ENCODE peak calls at places on chromosomes 2 and 18, in seven cellular contexts. U, W, T, Y, V, H and G are unnamed samples.
A peak's percentile ranks its signal among the peaks of the same experiment; 100 is the strongest.

GRCh38 chr2:201654611-201655384 is 11.5 kb upstream of the TMEM237 start:
- DNase-seq in U (no peak), W (no peak), T (no peak), Y (no peak), V (no peak), H (no peak), G (peak; percentile 29)

GRCh38 chr2:75053484-75054112 is 95.2 kb downstream of the POLE4 start:
- DNase-seq in U (no peak), W (peak; percentile 20), T (no peak), Y (peak; percentile 24), V (no peak), H (no peak), G (no peak)

GRCh38 chr2:189762229-189762550 is 402 bp downstream of the OSGEPL1 start:
- DNase-seq in U (no peak), W (no peak), T (no peak), Y (no peak), V (no peak), H (no peak), G (no peak)

GRCh38 chr2:239113164-239113563 is 265.3 kb downstream of the TWIST2 start:
- DNase-seq in U (no peak), W (no peak), T (no peak), Y (no peak), V (peak; percentile 31), H (no peak), G (no peak)

GRCh38 chr18:52082250-52082649 is 257.7 kb upstream of the DCC start:
- DNase-seq in U (no peak), W (no peak), T (no peak), Y (no peak), V (no peak), H (no peak), G (no peak)

GRCh38 chr2:43084699-43085091 is 141.7 kb downstream of the ZFP36L2 start:
- DNase-seq in U (no peak), W (no peak), T (no peak), Y (no peak), V (no peak), H (no peak), G (no peak)

GRCh38 chr18:59954746-59955145 is 55.0 kb downstream of the PMAIP1 start:
- DNase-seq in U (no peak), W (peak; percentile 22), T (no peak), Y (no peak), V (no peak), H (no peak), G (no peak)

GRCh38 chr2:151878655-151879563 is 50.7 kb upstream of the ARL5A start:
- DNase-seq in U (no peak), W (peak; percentile 14), T (no peak), Y (no peak), V (no peak), H (no peak), G (no peak)

GRCh38 chr2:69436937-69437750 is at the start of gene NFU1:
- DNase-seq in U (peak; percentile 98), W (peak; percentile 91), T (peak; percentile 95), Y (peak; percentile 88), V (peak; percentile 96), H (peak; percentile 81), G (peak; percentile 90)

GRCh38 chr18:35714539-35714938 is 133.0 kb downstream of the GALNT1 start:
- DNase-seq in U (no peak), W (no peak), T (no peak), Y (no peak), V (no peak), H (no peak), G (no peak)

GRCh38 chr2:9637330-9637729 is 6.5 kb upstream of the YWHAQ start:
- DNase-seq in U (no peak), W (peak; percentile 65), T (no peak), Y (no peak), V (peak; percentile 88), H (no peak), G (no peak)

GRCh38 chr2:210496512-210496911 is 20.0 kb upstream of the LANCL1 start:
- DNase-seq in U (no peak), W (no peak), T (no peak), Y (no peak), V (no peak), H (no peak), G (no peak)

GRCh38 chr18:33802955-33803354 is 224.9 kb downstream of the ASXL3 start:
- DNase-seq in U (no peak), W (no peak), T (no peak), Y (no peak), V (no peak), H (no peak), G (no peak)

GRCh38 chr2:188701836-188702235 is 272.3 kb upstream of the COL3A1 start:
- DNase-seq in U (no peak), W (no peak), T (no peak), Y (no peak), V (no peak), H (no peak), G (no peak)

GRCh38 chr2:212736327-212736726 is 197.7 kb upstream of the ERBB4 start:
- DNase-seq in U (no peak), W (no peak), T (no peak), Y (no peak), V (no peak), H (no peak), G (no peak)

GRCh38 chr18:57806891-57807280 is 3.8 kb upstream of the ATP8B1 start:
- DNase-seq in U (no peak), W (peak; percentile 67), T (no peak), Y (no peak), V (no peak), H (no peak), G (no peak)

GRCh38 chr18:45686892-45687611 is 36.9 kb upstream of the SLC14A1 start:
- DNase-seq in U (no peak), W (no peak), T (no peak), Y (peak; percentile 73), V (no peak), H (peak; percentile 41), G (no peak)

GRCh38 chr2:105789745-105790466 is 45.2 kb downstream of the NCK2 start:
- DNase-seq in U (no peak), W (no peak), T (no peak), Y (peak; percentile 77), V (peak; percentile 73), H (peak; percentile 48), G (peak; percentile 42)

GRCh38 chr2:208320686-208321085 is 54.6 kb downstream of the PIKFYVE start:
- DNase-seq in U (no peak), W (no peak), T (peak; percentile 75), Y (no peak), V (peak; percentile 35), H (no peak), G (no peak)

GRCh38 chr2:106562232-106562631 is 75.1 kb downstream of the CD8B2 start:
- DNase-seq in U (no peak), W (no peak), T (no peak), Y (no peak), V (no peak), H (no peak), G (no peak)

GRCh38 chr2:178455947-178456346 is 4.8 kb downstream of the PJVK start:
- DNase-seq in U (no peak), W (no peak), T (no peak), Y (no peak), V (no peak), H (no peak), G (no peak)

GRCh38 chr2:50732796-50733195 is 299.1 kb downstream of the NRXN1 start:
- DNase-seq in U (no peak), W (no peak), T (no peak), Y (no peak), V (no peak), H (no peak), G (no peak)

GRCh38 chr2:237361194-237361986 is 52.6 kb downstream of the COL6A3 start:
- DNase-seq in U (no peak), W (no peak), T (no peak), Y (no peak), V (no peak), H (no peak), G (no peak)

GRCh38 chr18:11957636-11958035 is 23.7 kb upstream of the IMPA2 start:
- DNase-seq in U (no peak), W (no peak), T (no peak), Y (no peak), V (no peak), H (no peak), G (no peak)

GRCh38 chr2:160489096-160489495 is 4.5 kb downstream of the RBMS1 start:
- DNase-seq in U (no peak), W (no peak), T (no peak), Y (no peak), V (no peak), H (no peak), G (no peak)